ENCODE peak calls at places on chromosomes 7 and 10, in five cellular contexts. I is endodermal cell, D is transverse colon, G is SK-N-SH, E is choroid plexus epithelial cell. S is an unnamed sample.

GRCh38 chr7:138891446-138891810 is 89.8 kb downstream of the KIAA1549 start:
- DNase-seq in D (no peak), I (no peak), E (peak), G (peak), S (no peak)

GRCh38 chr10:20105931-20106330 is 289.7 kb downstream of the PLXDC2 start:
- DNase-seq in D (no peak), E (peak), I (no peak), G (no peak), S (peak)

GRCh38 chr10:122051609-122052385 is 62.8 kb downstream of the TACC2 start:
- DNase-seq in D (peak), I (peak), E (peak), G (no peak), S (peak)

GRCh38 chr10:3955954-3956617 is 171.1 kb upstream of the KLF6 start:
- DNase-seq in E (no peak), D (no peak), G (no peak), I (peak), S (no peak)

GRCh38 chr10:89550509-89550908 is 15.1 kb upstream of the SLC16A12 start:
- DNase-seq in E (peak), G (no peak), I (no peak), D (no peak), S (peak)

GRCh38 chr10:131193923-131194322 is 117.6 kb downstream of the TCERG1L start:
- DNase-seq in E (no peak), I (peak), D (no peak), G (no peak), S (no peak)

GRCh38 chr7:132251327-132251659 is 325.0 kb downstream of the PLXNA4 start:
- DNase-seq in D (peak), I (peak), E (no peak), G (no peak), S (no peak)

GRCh38 chr10:27743736-27744477 is 1.7 kb downstream of the MKX start:
- DNase-seq in I (peak), E (no peak), D (peak), G (peak), S (peak)

GRCh38 chr10:1715821-1716220 is 21.5 kb downstream of the ADARB2 start:
- DNase-seq in D (peak), E (no peak), G (no peak), I (peak), S (no peak)

GRCh38 chr10:101780818-101781654 is 2.2 kb downstream of the NPM3 start:
- DNase-seq in G (peak), I (peak), E (peak), D (peak), S (peak)

GRCh38 chr10:62594093-62594520 is 210.4 kb upstream of the ADO start:
- DNase-seq in D (peak), G (peak), I (peak), E (peak), S (peak)

GRCh38 chr10:50210876-50211275 is 40.4 kb downstream of the ASAH2 start:
- DNase-seq in D (no peak), I (no peak), E (no peak), G (no peak), S (no peak)

GRCh38 chr7:4738711-4739527 is 36.5 kb upstream of the AP5Z1 start:
- DNase-seq in D (no peak), G (peak), E (peak), I (peak), S (peak)

GRCh38 chr7:146478975-146479492 is 362.4 kb downstream of the CNTNAP2 start:
- DNase-seq in G (peak), E (no peak), D (no peak), I (no peak), S (no peak)

GRCh38 chr7:127189885-127190284 is 62.9 kb downstream of the GRM8 start:
- DNase-seq in D (no peak), I (no peak), G (peak), E (no peak), S (no peak)

GRCh38 chr10:31062856-31063255 is 31.2 kb upstream of the ZNF438 start:
- DNase-seq in E (peak), D (no peak), I (no peak), G (no peak), S (peak)

GRCh38 chr10:89236221-89236620 is 15.4 kb downstream of the LIPA start:
- DNase-seq in D (no peak), G (no peak), I (no peak), E (no peak), S (no peak)

GRCh38 chr7:47518827-47519226 is 63.1 kb downstream of the TNS3 start:
- DNase-seq in D (no peak), E (no peak), I (no peak), G (no peak), S (no peak)

GRCh38 chr10:73837072-73837471 is 25.7 kb upstream of the NDST2 start:
- DNase-seq in D (no peak), G (no peak), I (no peak), E (peak), S (peak)

GRCh38 chr7:78226059-78226658 is 427.6 kb downstream of the PHTF2 start:
- DNase-seq in D (peak), G (peak), I (peak), E (peak), S (peak)

GRCh38 chr7:74584160-74584954 is 73.2 kb upstream of the GTF2I start:
- DNase-seq in E (no peak), D (no peak), I (peak), G (peak), S (no peak)

GRCh38 chr10:17213646-17214349 is 12.3 kb upstream of the TRDMT1 start:
- DNase-seq in E (peak), G (no peak), D (no peak), I (no peak), S (peak)

GRCh38 chr10:53664620-53665019 is 892.0 kb upstream of the MBL2 start:
- DNase-seq in I (no peak), E (peak), D (peak), G (no peak), S (no peak)

GRCh38 chr10:26430641-26431163 is 7.4 kb upstream of the APBB1IP start:
- DNase-seq in D (no peak), E (no peak), I (no peak), G (no peak), S (no peak)

GRCh38 chr10:21732067-21732772 is 198.2 kb downstream of the MLLT10 start:
- DNase-seq in I (peak), D (peak), G (peak), E (peak), S (peak)

GRCh38 chr10:26481914-26482550 is 43.9 kb downstream of the APBB1IP start:
- DNase-seq in I (no peak), D (peak), E (no peak), G (no peak), S (no peak)

GRCh38 chr10:66822801-66823200 is 103.0 kb upstream of the LRRTM3 start:
- DNase-seq in E (no peak), D (peak), G (no peak), I (peak), S (no peak)

GRCh38 chr10:48231699-48232315 is 42.7 kb downstream of the FRMPD2 start:
- DNase-seq in E (no peak), D (no peak), G (no peak), I (no peak), S (no peak)

DNA sequence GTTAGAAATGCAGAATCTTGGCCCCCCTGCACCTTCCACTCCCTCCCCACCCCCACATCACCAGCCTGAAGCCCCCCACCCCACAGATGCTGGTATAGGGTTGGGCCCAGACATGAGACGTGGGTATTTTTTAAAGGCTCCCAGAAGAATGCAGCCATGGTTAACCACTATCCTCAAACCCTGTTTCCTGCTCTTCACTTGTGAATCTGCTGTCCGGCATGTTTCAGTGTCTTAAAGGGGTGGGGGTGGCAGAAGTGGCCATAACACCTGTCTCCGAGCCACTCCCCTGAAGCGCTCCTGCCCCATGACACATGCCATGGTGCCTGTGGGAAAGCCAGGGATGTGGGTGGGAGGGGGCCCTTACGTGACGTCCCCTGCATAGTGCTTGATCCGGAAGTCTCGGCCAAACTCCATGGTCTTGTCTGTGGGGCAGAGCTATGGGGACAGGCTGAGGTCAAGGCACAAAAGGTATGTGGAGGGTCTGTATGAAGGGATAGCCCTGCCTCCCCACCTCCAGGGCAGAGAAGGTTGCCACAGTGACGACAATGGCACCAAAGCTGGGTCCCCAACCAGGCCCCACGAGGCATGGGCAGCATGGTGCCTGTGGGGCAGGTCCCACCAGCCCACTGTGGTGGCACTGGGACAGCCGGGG is 9.6 kb downstream of the MYO1G start:
- DNase-seq in I (no peak), D (peak), E (no peak), G (peak), S (no peak)
- H3K4me3 ChIP-seq in I (no peak), D (no peak), E (no peak), G (no peak), S (no peak)

GRCh38 chr7:70419816-70420215 is 712.1 kb upstream of the GALNT17 start:
- DNase-seq in D (no peak), I (peak), G (peak), E (no peak), S (no peak)

GRCh38 chr7:70416611-70417010 is 715.3 kb upstream of the GALNT17 start:
- DNase-seq in G (no peak), I (peak), D (no peak), E (no peak), S (no peak)

GRCh38 chr7:70414368-70414767 is 717.6 kb upstream of the GALNT17 start:
- DNase-seq in E (no peak), I (no peak), D (no peak), G (no peak), S (no peak)

GRCh38 chr7:70415179-70415972 is 716.6 kb upstream of the GALNT17 start:
- DNase-seq in D (no peak), E (no peak), G (no peak), I (peak), S (no peak)

DNA sequence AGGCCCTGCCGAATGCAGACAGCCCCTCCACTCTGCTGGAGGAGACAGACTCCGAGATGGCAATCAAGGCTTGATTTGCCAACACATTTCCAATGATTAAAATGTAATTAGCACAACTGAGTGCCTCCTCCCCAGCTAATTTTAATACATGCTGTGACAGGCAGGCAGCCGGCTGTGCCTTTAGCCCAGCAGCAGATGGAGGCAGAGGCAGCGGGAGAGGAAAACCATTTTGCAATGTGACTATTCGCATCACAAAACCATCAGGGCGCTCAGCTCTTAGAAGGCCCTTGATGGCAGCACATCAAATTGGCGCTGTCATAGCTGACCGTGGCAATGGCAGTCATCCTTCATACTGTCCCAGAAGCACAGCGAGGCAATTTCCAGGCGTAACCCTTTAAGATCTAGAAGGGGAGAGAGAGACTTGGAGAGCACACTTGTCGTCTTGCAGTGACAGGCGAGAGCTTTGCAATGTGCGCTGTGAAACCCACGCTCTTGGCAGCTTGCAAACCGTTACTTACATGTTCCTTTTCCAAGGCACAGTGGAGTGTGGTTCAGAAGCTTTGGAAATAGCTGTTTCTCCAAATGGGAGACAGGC is 714.8 kb upstream of the GALNT17 start:
- DNase-seq in I (peak), D (no peak), E (no peak), G (peak), S (no peak)
- TF ChIP-seq CTCF in I (peak), D (no peak), E (no peak), G (no peak), S (no peak)

GRCh38 chr7:159143780-159144755 is 599 bp downstream of the VIPR2 start:
- DNase-seq in D (no peak), G (peak), I (peak), E (peak), S (no peak)

GRCh38 chr7:159146084-159146858 is 1.6 kb upstream of the VIPR2 start:
- DNase-seq in G (no peak), I (no peak), D (no peak), E (no peak), S (no peak)

GRCh38 chr7:159145544-159145891 is 851 bp upstream of the VIPR2 start:
- DNase-seq in G (peak), E (no peak), D (no peak), I (no peak), S (no peak)

GRCh38 chr7:159142730-159143129 is 1.9 kb downstream of the VIPR2 start:
- DNase-seq in D (no peak), I (peak), G (no peak), E (no peak), S (no peak)

GRCh38 chr7:159144756-159145543 is at the start of gene VIPR2:
- DNase-seq in D (peak), I (peak), E (no peak), G (peak), S (no peak)
- H3K4me3 ChIP-seq in D (peak), I (peak), E (peak), G (no peak), S (no peak)

GRCh38 chr10:110497438-110498086 is at the start of gene DUSP5:
- DNase-seq in E (peak), I (peak), G (peak), D (peak), S (peak)
- TF ChIP-seq CTCF in E (no peak), I (no peak), G (no peak), D (no peak), S (no peak)

DNA sequence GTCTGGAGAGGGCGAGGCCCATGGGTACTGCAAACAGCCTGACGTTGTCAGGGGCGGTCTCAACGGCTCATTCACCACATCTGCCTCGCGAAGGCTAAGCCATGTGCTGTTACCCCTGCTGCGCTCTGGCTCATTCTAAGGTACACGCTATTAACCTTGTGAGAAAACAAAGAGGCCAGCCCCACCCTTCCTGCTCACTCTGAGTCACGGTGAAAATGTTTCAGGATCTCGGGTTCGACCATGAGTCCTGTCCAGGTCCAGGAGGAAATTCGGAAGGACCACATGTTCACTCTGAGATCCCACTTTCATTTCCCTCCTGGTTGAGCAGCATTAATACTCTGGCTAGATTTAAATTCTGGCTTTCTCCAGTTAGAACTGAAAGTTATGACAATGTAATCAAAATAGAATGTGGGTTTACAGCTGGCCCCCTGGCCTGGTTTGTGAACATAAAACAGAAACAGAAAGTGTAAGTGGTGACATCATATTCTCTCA is 55.2 kb downstream of the EGFR start:
- DNase-seq in G (no peak), I (no peak), D (peak), E (peak), S (peak)
- H3K4me3 ChIP-seq in G (peak), I (no peak), D (peak), E (peak), S (peak)

DNA sequence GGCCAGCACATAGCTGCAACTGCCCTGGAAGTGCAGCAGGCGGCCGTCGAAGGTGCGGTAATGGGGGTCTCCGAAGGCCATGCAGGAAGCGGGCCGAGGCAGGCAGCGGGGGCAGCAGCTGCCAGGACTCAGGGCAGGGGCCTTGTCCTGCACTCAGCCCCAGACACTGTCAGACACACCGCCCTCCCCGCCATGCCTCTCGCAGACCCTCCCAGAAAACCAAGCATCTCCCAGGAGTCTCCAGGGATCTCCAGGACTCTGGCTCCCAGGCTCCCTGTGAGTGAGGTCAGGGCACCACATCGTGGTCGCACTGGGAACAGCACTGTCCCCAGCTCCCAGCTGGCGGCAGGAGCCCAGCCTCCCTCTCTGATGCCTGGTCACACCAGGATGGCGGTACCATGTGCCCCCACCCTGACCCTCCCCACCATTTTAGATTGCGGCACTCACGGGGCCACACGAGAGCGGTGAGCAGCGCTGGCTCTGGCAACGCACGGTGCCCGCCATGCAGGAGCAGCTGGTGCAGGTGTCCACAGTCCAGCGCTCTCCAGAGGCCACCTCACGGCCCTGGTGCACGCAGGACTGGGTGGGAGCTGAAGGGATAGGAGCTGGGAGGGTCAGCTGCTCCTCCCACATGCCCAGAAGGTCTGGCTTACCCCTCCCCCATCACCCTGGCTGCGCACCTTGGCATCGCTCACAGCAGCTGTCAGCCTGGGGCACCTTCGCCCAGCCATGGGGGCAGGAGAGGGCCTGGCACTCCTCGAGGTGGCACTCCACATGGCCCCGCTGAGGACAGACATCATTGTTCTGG is 17.5 kb downstream of the ATP6V1F start:
- DNase-seq in I (peak), D (peak), G (peak), E (peak), S (peak)
- TF ChIP-seq CTCF in I (peak), D (peak), G (peak), E (peak), S (peak)

DNA sequence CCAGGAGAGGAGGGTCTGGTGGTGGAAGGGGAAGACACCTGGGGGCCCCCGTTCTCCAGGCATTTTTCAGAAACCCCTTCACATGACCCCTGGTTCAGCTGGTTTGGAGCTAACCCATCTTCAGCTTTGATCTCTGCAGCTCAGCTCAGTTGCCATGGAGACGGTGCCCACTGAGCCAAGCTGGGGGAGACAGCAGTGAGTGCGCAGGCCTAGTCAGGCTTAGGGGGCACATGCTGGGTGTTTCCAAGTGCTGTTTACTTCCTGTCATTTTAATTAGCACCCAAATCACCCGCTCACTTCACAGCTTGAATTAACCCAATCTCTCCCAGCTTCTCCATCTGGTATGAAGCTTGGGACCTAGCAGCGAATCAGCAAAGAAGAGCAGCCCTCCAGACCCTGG is 9.0 kb downstream of the SPOCK2 start:
- DNase-seq in G (peak), D (no peak), I (no peak), E (no peak), S (no peak)
- H3K4me3 ChIP-seq in G (no peak), D (no peak), I (no peak), E (no peak), S (no peak)